ENCODE peak calls at places on chromosome 13, in four cellular contexts. X, O, P and A are unnamed samples.
A peak's percentile ranks its signal among the peaks of the same experiment; 100 is the strongest.

GRCh38 chr13:27158335-27158734 is 13.3 kb downstream of the USP12 start:
- ATAC-seq in O (no peak), P (no peak), X (no peak), A (no peak)

GRCh38 chr13:85381082-85381481 is 418.1 kb downstream of the SLITRK6 start:
- ATAC-seq in X (no peak), P (no peak), O (no peak), A (no peak)

GRCh38 chr13:40316301-40316700 is 350.1 kb downstream of the FOXO1 start:
- ATAC-seq in P (no peak), O (no peak), X (no peak), A (no peak)

GRCh38 chr13:72868229-72868628 is 86.3 kb downstream of the PIBF1 start:
- ATAC-seq in O (no peak), X (no peak), P (no peak), A (no peak)

GRCh38 chr13:44142540-44142867 is 231.1 kb upstream of the SERP2 start:
- ATAC-seq in O (peak; percentile 36), X (no peak), P (no peak), A (peak; percentile 1)

GRCh38 chr13:58630794-58631193 is 999.2 kb downstream of the PCDH17 start:
- ATAC-seq in P (no peak), X (no peak), O (no peak), A (no peak)

GRCh38 chr13:23610187-23610576 is 40.0 kb downstream of the TNFRSF19 start:
- ATAC-seq in O (no peak), P (peak; percentile 21), X (no peak), A (no peak)

GRCh38 chr13:71842003-71842402 is 25.0 kb downstream of the DACH1 start:
- ATAC-seq in P (no peak), X (no peak), O (no peak), A (no peak)

GRCh38 chr13:68081051-68081450 is 850.9 kb upstream of the PCDH9 start:
- ATAC-seq in P (no peak), X (no peak), O (no peak), A (no peak)

GRCh38 chr13:95296326-95296939 is 4.8 kb downstream of the ABCC4 start:
- ATAC-seq in X (no peak), O (peak; percentile 55), P (peak; percentile 57), A (no peak)

GRCh38 chr13:79791471-79792042 is 310.6 kb downstream of the NDFIP2 start:
- ATAC-seq in P (peak; percentile 34), X (no peak), O (no peak), A (no peak)

GRCh38 chr13:77291779-77292178 is 35.1 kb downstream of the MYCBP2 start:
- ATAC-seq in P (no peak), O (no peak), X (no peak), A (no peak)

GRCh38 chr13:99330942-99331341 is 23.7 kb upstream of the GPR183 start:
- ATAC-seq in X (no peak), P (no peak), O (no peak), A (no peak)

GRCh38 chr13:52011690-52012511 is at the start of gene ALG11:
- ATAC-seq in O (peak; percentile 99), P (peak; percentile 100), X (peak; percentile 98), A (peak; percentile 100)
- H3K4me1 ChIP-seq in O (peaks cover 10% of the 10 kb centered on the region), P (peaks cover 18% of the 10 kb centered on the region), X (peaks cover 15% of the 10 kb centered on the region), A (peaks cover 3% of the 10 kb centered on the region)

GRCh38 chr13:106486287-106486686 is 49.2 kb downstream of the EFNB2 start:
- ATAC-seq in X (no peak), P (no peak), O (no peak), A (no peak)
- H3K4me1 ChIP-seq in X (no peaks in the 10 kb centered on the region), P (peaks cover 18% of the 10 kb centered on the region), O (no peaks in the 10 kb centered on the region), A (no peaks in the 10 kb centered on the region)

DNA sequence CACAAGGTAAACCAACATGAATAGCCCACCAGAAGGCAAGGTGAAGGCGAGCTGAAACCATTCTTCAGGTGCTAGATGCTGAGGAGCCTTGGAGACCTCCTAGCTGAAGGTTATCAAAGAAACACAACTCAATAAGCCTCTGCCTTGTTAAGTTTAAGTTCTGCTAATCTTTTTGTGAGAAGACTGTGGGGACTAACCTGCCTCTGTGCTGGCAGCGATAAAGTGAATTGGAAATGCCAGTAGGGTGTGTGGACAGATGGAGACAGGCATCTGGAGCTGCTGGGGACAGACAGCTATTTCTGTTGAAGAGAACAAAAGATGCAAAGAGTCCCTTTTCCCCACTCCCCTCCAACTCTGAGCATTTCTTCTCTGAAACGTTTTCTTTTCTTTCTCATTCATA is 33.5 kb upstream of the FLT1 start:
- ATAC-seq in O (no peak), P (no peak), X (no peak), A (no peak)
- H3K4me1 ChIP-seq in O (peaks cover 5% of the 10 kb centered on the region), P (peaks cover 8% of the 10 kb centered on the region), X (peaks cover 11% of the 10 kb centered on the region), A (peaks cover 27% of the 10 kb centered on the region)

GRCh38 chr13:109779074-109779473 is 7.3 kb downstream of the IRS2 start:
- ATAC-seq in O (peak; percentile 3), X (peak; percentile 84), P (no peak), A (no peak)

GRCh38 chr13:109776575-109776974 is 9.8 kb downstream of the IRS2 start:
- ATAC-seq in P (no peak), O (no peak), X (no peak), A (no peak)

GRCh38 chr13:109779876-109780516 is 6.4 kb downstream of the IRS2 start:
- ATAC-seq in O (no peak), P (no peak), X (no peak), A (no peak)

GRCh38 chr13:109780880-109781383 is 5.5 kb downstream of the IRS2 start:
- ATAC-seq in P (no peak), X (no peak), O (peak; percentile 9), A (no peak)

GRCh38 chr13:109778102-109778542 is 8.3 kb downstream of the IRS2 start:
- ATAC-seq in P (peak; percentile 57), X (no peak), O (peak; percentile 10), A (no peak)
- H3K4me1 ChIP-seq in P (peaks cover 42% of the 10 kb centered on the region), X (peaks cover 40% of the 10 kb centered on the region), O (peaks cover 53% of the 10 kb centered on the region), A (no peaks in the 10 kb centered on the region)

DNA sequence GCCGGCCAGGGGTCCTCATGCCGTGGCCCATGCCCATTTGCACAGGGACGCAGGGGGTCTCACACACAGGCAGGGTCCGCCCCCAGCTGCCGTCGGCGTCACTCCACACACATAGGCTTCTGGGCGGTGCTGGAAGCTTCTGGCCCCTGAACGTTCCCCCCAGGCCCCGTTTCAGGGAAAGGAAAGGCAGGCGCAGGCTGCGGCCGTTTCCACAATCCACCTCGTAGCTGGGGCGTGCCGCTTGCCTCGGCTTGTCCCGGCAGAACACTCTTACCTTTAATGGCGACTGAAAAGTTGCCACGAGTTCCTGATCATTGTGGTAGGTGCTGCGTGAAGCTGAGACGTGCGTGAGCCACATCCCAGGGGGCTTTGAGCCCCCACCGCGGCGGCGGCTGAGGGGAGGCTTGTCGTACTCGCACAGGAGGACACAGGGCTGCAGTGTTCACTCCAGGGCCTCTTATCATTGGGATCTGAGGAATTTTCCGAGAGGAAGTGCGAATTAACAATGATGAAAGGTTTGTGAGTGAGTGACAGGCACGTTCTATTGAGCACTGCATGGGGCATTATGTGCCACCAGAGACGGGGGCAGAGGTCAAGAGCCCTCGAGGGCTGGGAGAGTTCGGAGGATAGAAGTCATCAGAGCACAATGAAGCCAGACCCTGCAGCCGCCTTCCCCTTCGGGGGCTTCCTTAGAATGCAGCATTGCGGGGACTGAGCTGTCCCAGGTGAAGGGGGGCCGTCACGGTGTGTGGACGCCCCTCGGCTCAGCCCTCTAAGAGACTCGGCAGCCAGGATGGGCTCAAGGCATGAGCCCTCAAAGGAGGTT is 53.6 kb downstream of the MCF2L start:
- ATAC-seq in X (no peak), P (peak; percentile 19), O (no peak), A (peak; percentile 46)
- H3K4me1 ChIP-seq in X (no peaks in the 10 kb centered on the region), P (no peaks in the 10 kb centered on the region), O (no peaks in the 10 kb centered on the region), A (no peaks in the 10 kb centered on the region)

DNA sequence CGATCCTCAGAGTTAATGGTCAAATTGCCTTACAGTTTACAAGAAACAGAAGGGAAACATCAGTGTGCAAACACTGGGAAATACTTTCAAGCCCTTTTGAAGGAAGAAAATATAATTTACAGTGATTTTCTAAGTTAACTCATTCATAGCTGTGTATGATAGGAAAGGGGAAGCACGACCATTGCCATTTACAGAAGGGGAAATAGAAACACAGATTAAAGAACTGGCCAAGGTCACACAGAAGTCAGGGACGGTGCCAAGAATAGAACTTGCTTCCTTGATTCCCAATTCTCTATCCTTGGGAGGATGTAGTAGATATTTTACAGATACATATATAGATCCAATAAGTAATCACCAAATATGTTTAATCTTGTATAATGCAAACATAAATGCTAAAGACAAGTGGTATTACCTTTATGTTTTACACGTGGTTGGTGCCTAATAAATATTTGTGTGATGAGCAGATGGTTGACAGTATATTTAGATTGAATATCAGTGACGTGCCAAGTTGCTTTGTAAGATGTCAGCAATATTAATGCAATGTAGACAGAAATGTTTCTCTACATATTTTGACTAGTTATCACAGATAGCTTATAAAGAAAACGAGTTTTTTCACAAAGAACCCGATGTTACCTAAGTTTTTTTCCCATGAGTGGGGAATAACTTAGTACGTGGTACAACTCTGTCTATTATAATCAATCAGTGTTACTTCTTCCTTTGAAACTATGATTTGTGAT is 73.1 kb downstream of the FLT1 start:
- ATAC-seq in O (no peak), P (peak; percentile 49), X (no peak), A (no peak)
- H3K4me1 ChIP-seq in O (no peaks in the 10 kb centered on the region), P (peaks cover 11% of the 10 kb centered on the region), X (peaks cover 13% of the 10 kb centered on the region), A (no peaks in the 10 kb centered on the region)

DNA sequence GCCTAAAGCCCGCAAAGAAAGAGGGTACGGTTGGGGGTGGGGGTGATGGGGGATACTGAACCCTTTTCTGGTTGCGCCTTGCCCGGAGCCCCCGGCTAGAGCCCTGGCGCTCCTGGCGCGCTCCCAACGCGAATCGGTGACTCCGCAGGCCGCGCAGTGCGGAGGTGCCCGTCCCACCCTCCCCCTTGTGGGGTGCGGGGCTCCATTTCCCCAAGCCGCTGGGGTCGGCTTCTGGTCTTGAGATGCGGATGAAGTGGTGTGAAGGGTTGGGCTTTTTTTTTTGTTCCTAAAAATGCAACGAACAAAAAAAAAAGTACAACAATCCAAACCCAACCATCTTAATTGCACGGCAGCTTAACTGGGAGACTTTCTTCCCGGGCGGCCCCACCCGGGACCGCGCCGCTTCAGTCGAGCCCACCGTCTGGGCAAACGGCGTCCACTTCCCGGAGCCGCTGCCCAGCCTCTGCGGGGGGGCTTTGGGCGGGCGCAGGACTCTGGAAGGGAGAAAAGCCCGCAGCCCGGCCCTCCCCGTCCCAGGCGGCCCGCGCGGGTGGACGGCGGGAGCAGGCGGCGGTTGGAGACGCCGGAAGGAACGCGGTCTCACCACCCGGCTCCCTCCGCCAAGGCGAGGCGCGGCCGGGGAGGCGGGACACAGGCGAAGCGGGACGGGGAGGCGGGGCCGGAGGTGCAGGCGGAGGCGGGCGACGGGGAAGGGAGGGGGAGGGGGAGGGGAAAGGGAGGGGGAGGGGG is 501 bp upstream of the TRIM13 start:
- ATAC-seq in X (peak; percentile 61), O (peak; percentile 85), P (peak; percentile 92), A (peak; percentile 90)
- H3K4me1 ChIP-seq in X (peaks cover 27% of the 10 kb centered on the region), O (peaks cover 23% of the 10 kb centered on the region), P (peaks cover 35% of the 10 kb centered on the region), A (no peaks in the 10 kb centered on the region)